ENCODE peak calls at places on chromosomes 12 and 14, in nine cellular contexts. One of them, this sample, is unnamed. For H3K4me1, the result is how much of the 10 kb centered on the place peaks cover.

GRCh38 chr12:14997998-14998397 is 25.2 kb downstream of the PDE6H start:
- DNase-seq in effector memory CD4-positive, alpha-beta T cell: no peak
- DNase-seq in Panc1: no peak
- DNase-seq in aorta: no peak
- DNase-seq in cardiac muscle cell: no peak
- DNase-seq in neuronal stem cell: no peak
- DNase-seq in A549: no peak
- DNase-seq in gastrocnemius medialis: no peak
- DNase-seq in hepatocyte: no peak
- DNase-seq in this sample: no peak

GRCh38 chr12:96219700-96220206 is 25.6 kb downstream of the ELK3 start:
- DNase-seq in cardiac muscle cell: no peak
- DNase-seq in aorta: peak
- DNase-seq in Panc1: no peak
- DNase-seq in hepatocyte: peak
- DNase-seq in gastrocnemius medialis: no peak
- DNase-seq in A549: peak
- DNase-seq in neuronal stem cell: no peak
- DNase-seq in effector memory CD4-positive, alpha-beta T cell: no peak
- DNase-seq in this sample: peak

GRCh38 chr12:104578453-104578852 is 121.7 kb downstream of the CHST11 start:
- DNase-seq in aorta: no peak
- DNase-seq in hepatocyte: no peak
- DNase-seq in gastrocnemius medialis: no peak
- DNase-seq in neuronal stem cell: no peak
- DNase-seq in effector memory CD4-positive, alpha-beta T cell: no peak
- DNase-seq in cardiac muscle cell: no peak
- DNase-seq in Panc1: no peak
- DNase-seq in A549: peak
- DNase-seq in this sample: no peak

GRCh38 chr12:24888813-24889212 is 60.1 kb downstream of the BCAT1 start:
- DNase-seq in hepatocyte: no peak
- DNase-seq in aorta: no peak
- DNase-seq in A549: no peak
- DNase-seq in gastrocnemius medialis: no peak
- DNase-seq in effector memory CD4-positive, alpha-beta T cell: no peak
- DNase-seq in Panc1: no peak
- DNase-seq in cardiac muscle cell: no peak
- DNase-seq in neuronal stem cell: no peak
- DNase-seq in this sample: no peak

GRCh38 chr14:105935384-105935783 is 409.0 kb downstream of the TMEM121 start:
- DNase-seq in neuronal stem cell: no peak
- DNase-seq in Panc1: no peak
- DNase-seq in effector memory CD4-positive, alpha-beta T cell: no peak
- DNase-seq in gastrocnemius medialis: no peak
- DNase-seq in hepatocyte: no peak
- DNase-seq in aorta: no peak
- DNase-seq in A549: no peak
- DNase-seq in cardiac muscle cell: no peak
- DNase-seq in this sample: no peak

GRCh38 chr14:95424533-95424932 is 91.9 kb downstream of the SYNE3 start:
- DNase-seq in cardiac muscle cell: no peak
- DNase-seq in aorta: no peak
- DNase-seq in Panc1: no peak
- DNase-seq in effector memory CD4-positive, alpha-beta T cell: no peak
- DNase-seq in hepatocyte: no peak
- DNase-seq in gastrocnemius medialis: no peak
- DNase-seq in neuronal stem cell: no peak
- DNase-seq in A549: no peak
- DNase-seq in this sample: peak

GRCh38 chr14:34983148-34983760 is 462 bp downstream of the SRP54 start:
- DNase-seq in effector memory CD4-positive, alpha-beta T cell: no peak
- DNase-seq in aorta: no peak
- DNase-seq in hepatocyte: no peak
- DNase-seq in gastrocnemius medialis: no peak
- DNase-seq in A549: no peak
- DNase-seq in neuronal stem cell: no peak
- DNase-seq in Panc1: no peak
- DNase-seq in cardiac muscle cell: no peak
- DNase-seq in this sample: no peak

GRCh38 chr14:104343690-104344640 is 205.6 kb downstream of the KIF26A start:
- DNase-seq in aorta: no peak
- DNase-seq in cardiac muscle cell: peak
- DNase-seq in neuronal stem cell: no peak
- DNase-seq in Panc1: no peak
- DNase-seq in A549: no peak
- DNase-seq in gastrocnemius medialis: no peak
- DNase-seq in effector memory CD4-positive, alpha-beta T cell: no peak
- DNase-seq in hepatocyte: no peak
- DNase-seq in this sample: no peak

GRCh38 chr12:131105736-131106356 is 152.1 kb downstream of the ADGRD1 start:
- DNase-seq in hepatocyte: no peak
- DNase-seq in neuronal stem cell: no peak
- DNase-seq in Panc1: no peak
- DNase-seq in aorta: no peak
- DNase-seq in cardiac muscle cell: no peak
- DNase-seq in effector memory CD4-positive, alpha-beta T cell: no peak
- DNase-seq in A549: no peak
- DNase-seq in gastrocnemius medialis: no peak
- DNase-seq in this sample: no peak

GRCh38 chr14:35366048-35366428 is 38.5 kb downstream of the NFKBIA start:
- DNase-seq in Panc1: no peak
- DNase-seq in effector memory CD4-positive, alpha-beta T cell: no peak
- DNase-seq in aorta: peak
- DNase-seq in A549: no peak
- DNase-seq in hepatocyte: no peak
- DNase-seq in gastrocnemius medialis: no peak
- DNase-seq in neuronal stem cell: no peak
- DNase-seq in cardiac muscle cell: no peak
- DNase-seq in this sample: no peak

GRCh38 chr12:13591488-13591887 is 389.9 kb downstream of the GRIN2B start:
- DNase-seq in hepatocyte: no peak
- DNase-seq in gastrocnemius medialis: no peak
- DNase-seq in effector memory CD4-positive, alpha-beta T cell: no peak
- DNase-seq in neuronal stem cell: no peak
- DNase-seq in cardiac muscle cell: no peak
- DNase-seq in Panc1: no peak
- DNase-seq in A549: no peak
- DNase-seq in aorta: no peak
- DNase-seq in this sample: no peak

GRCh38 chr14:90627478-90627877 is 188.8 kb downstream of the TTC7B start:
- DNase-seq in hepatocyte: no peak
- DNase-seq in effector memory CD4-positive, alpha-beta T cell: no peak
- DNase-seq in cardiac muscle cell: no peak
- DNase-seq in neuronal stem cell: no peak
- DNase-seq in aorta: no peak
- DNase-seq in gastrocnemius medialis: peak
- DNase-seq in A549: no peak
- DNase-seq in Panc1: no peak
- DNase-seq in this sample: no peak
- H3K4me1 ChIP-seq in hepatocyte: under half
- H3K4me1 ChIP-seq in effector memory CD4-positive, alpha-beta T cell: under half
- H3K4me1 ChIP-seq in cardiac muscle cell: under half
- H3K4me1 ChIP-seq in neuronal stem cell: under half
- H3K4me1 ChIP-seq in aorta: under half
- H3K4me1 ChIP-seq in gastrocnemius medialis: half or more
- H3K4me1 ChIP-seq in A549: under half
- H3K4me1 ChIP-seq in Panc1: under half
- H3K4me1 ChIP-seq in this sample: under half

GRCh38 chr14:65411656-65412188 is 808 bp upstream of the FUT8 start:
- DNase-seq in neuronal stem cell: peak
- DNase-seq in cardiac muscle cell: peak
- DNase-seq in aorta: peak
- DNase-seq in A549: peak
- DNase-seq in hepatocyte: peak
- DNase-seq in Panc1: peak
- DNase-seq in gastrocnemius medialis: peak
- DNase-seq in effector memory CD4-positive, alpha-beta T cell: peak
- DNase-seq in this sample: peak

GRCh38 chr14:65413739-65414045 is 1.2 kb downstream of the FUT8 start:
- DNase-seq in aorta: no peak
- DNase-seq in cardiac muscle cell: no peak
- DNase-seq in effector memory CD4-positive, alpha-beta T cell: no peak
- DNase-seq in Panc1: no peak
- DNase-seq in neuronal stem cell: no peak
- DNase-seq in gastrocnemius medialis: no peak
- DNase-seq in hepatocyte: no peak
- DNase-seq in A549: no peak
- DNase-seq in this sample: no peak

GRCh38 chr14:65412189-65412846 is at the start of gene FUT8:
- DNase-seq in hepatocyte: peak
- DNase-seq in A549: peak
- DNase-seq in gastrocnemius medialis: peak
- DNase-seq in effector memory CD4-positive, alpha-beta T cell: peak
- DNase-seq in cardiac muscle cell: peak
- DNase-seq in neuronal stem cell: peak
- DNase-seq in Panc1: peak
- DNase-seq in aorta: peak
- DNase-seq in this sample: peak

GRCh38 chr14:65414961-65415589 is 2.5 kb downstream of the FUT8 start:
- DNase-seq in neuronal stem cell: no peak
- DNase-seq in effector memory CD4-positive, alpha-beta T cell: no peak
- DNase-seq in aorta: no peak
- DNase-seq in A549: peak
- DNase-seq in hepatocyte: peak
- DNase-seq in cardiac muscle cell: peak
- DNase-seq in Panc1: no peak
- DNase-seq in gastrocnemius medialis: no peak
- DNase-seq in this sample: no peak

DNA sequence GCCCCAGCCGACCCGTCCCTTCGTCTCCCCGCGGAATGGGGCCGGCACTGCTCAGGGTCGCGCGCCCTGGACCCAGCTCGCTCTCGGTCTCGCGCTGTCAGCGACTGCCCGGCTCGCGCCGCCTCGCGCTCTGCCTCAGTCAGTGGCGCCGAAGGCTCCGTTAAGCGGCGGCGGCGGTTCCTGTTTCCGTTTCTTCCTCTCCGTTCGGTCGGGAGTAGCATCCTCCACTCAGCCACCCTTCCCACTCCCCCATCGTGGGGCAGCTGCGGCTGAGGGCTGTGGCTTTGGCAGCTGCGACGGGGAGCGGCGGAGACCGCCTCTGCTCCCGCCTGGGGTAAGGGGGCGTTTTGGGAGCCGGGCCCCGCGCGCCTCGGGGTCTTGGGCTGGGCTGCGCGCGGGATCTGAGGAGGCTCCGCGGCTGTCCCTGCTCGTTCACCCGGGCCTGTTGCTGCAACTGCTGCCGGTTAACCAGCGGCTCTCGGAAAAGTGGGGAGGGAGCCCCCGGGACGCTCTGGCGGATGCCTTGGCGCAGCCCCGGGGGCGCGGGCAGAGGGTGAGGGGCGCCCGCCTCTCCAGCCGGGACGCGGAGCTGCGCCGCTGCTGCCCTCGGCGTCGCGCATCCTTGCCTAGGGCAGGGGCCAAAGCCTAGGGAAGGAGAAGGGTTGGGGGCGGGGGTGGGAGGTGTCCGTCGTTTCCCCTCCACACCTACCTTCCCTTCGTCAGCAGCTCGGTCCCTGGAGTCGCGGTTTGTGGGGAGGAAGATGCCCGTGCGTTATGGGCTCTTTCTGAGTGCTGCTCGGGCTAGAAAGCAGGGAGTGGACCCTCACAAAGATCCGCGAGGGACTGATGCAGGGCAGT is 580 bp downstream of the FUT8 start:
- DNase-seq in aorta: peak
- DNase-seq in A549: peak
- DNase-seq in hepatocyte: peak
- DNase-seq in neuronal stem cell: peak
- DNase-seq in cardiac muscle cell: peak
- DNase-seq in effector memory CD4-positive, alpha-beta T cell: peak
- DNase-seq in Panc1: no peak
- DNase-seq in gastrocnemius medialis: no peak
- DNase-seq in this sample: peak
- H3K4me1 ChIP-seq in aorta: under half
- H3K4me1 ChIP-seq in A549: under half
- H3K4me1 ChIP-seq in hepatocyte: under half
- H3K4me1 ChIP-seq in neuronal stem cell: under half
- H3K4me1 ChIP-seq in cardiac muscle cell: under half
- H3K4me1 ChIP-seq in effector memory CD4-positive, alpha-beta T cell: under half
- H3K4me1 ChIP-seq in Panc1: under half
- H3K4me1 ChIP-seq in gastrocnemius medialis: under half
- H3K4me1 ChIP-seq in this sample: under half

DNA sequence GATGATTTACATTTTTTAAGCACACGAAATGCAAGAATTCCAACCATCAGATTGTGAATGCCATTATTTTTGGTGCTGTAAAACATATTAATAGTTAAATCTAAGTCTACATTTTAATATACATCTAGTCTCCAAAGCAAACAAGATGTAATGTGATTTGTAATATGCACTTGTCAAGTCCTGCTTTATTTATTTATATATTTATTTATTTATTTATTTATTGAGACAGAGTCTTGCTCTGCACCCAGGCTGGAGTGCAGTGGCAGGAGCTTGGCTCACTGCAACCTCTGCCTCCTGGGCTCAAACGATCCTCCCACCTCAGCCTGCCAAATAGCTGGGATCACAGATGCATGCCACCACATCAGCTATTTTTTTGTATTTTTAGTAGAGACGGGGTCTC is 76.6 kb upstream of the NUDT4 start:
- DNase-seq in neuronal stem cell: no peak
- DNase-seq in effector memory CD4-positive, alpha-beta T cell: no peak
- DNase-seq in Panc1: no peak
- DNase-seq in gastrocnemius medialis: no peak
- DNase-seq in hepatocyte: no peak
- DNase-seq in aorta: no peak
- DNase-seq in A549: no peak
- DNase-seq in cardiac muscle cell: no peak
- DNase-seq in this sample: no peak
- H3K4me1 ChIP-seq in neuronal stem cell: under half
- H3K4me1 ChIP-seq in effector memory CD4-positive, alpha-beta T cell: under half
- H3K4me1 ChIP-seq in Panc1: under half
- H3K4me1 ChIP-seq in gastrocnemius medialis: under half
- H3K4me1 ChIP-seq in hepatocyte: under half
- H3K4me1 ChIP-seq in aorta: under half
- H3K4me1 ChIP-seq in A549: under half
- H3K4me1 ChIP-seq in cardiac muscle cell: under half
- H3K4me1 ChIP-seq in this sample: under half

DNA sequence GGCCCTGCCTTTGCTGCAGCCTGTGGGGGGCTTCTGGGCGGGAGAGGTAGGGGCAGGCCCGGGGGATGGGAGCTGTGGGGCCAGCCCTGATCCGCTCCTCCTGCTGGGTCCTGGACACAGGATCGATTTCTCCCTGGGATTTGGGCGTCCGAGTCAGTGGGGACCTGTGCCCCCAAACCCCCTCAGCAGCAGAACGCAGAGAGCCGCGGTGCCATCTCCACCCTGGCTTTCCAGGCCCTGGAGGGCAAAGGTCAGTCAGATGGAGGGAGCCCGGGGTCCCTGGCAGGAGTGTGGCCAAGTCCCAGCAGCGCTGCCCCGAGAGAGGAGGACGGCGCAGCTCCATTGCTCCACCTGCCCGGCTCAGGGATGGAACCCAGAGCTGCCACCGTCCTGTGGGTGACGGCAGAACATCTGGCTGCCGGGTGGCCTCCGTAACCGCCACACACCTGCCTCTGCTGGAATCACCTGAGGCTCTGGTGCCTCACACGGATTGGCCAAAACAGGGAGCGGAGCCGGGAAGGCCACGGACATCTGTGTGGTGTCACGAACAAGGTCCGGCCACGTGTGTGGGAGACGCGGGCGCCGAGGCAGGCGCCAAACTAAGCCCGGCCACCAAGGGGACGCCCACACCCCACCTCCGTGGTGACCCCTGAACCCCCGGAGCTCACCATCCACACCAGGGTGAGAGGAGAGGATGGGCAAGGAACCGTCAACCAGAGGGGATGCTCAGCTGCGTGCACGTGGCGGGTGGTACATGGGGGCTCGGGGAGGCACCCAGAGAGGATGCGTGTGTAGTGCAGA is 80.3 kb upstream of the FBRSL1 start:
- DNase-seq in Panc1: no peak
- DNase-seq in neuronal stem cell: no peak
- DNase-seq in hepatocyte: no peak
- DNase-seq in A549: no peak
- DNase-seq in gastrocnemius medialis: no peak
- DNase-seq in effector memory CD4-positive, alpha-beta T cell: no peak
- DNase-seq in cardiac muscle cell: no peak
- DNase-seq in aorta: no peak
- DNase-seq in this sample: no peak
- H3K4me1 ChIP-seq in Panc1: under half
- H3K4me1 ChIP-seq in neuronal stem cell: under half
- H3K4me1 ChIP-seq in hepatocyte: under half
- H3K4me1 ChIP-seq in A549: under half
- H3K4me1 ChIP-seq in gastrocnemius medialis: under half
- H3K4me1 ChIP-seq in effector memory CD4-positive, alpha-beta T cell: under half
- H3K4me1 ChIP-seq in cardiac muscle cell: under half
- H3K4me1 ChIP-seq in aorta: under half
- H3K4me1 ChIP-seq in this sample: under half

This sample was measured in right atrium auricular region.